ENCODE peak calls at places on chromosome 7, in five cellular contexts. N is A549, U is GM23338, P is tibial nerve, Q is colonic mucosa. I is an unnamed sample. For H3K4me1, the result is how much of the 10 kb centered on the place peaks cover.

GRCh38 chr7:105149827-105150226 is 135.8 kb downstream of the KMT2E start:
- DNase-seq in U (no peak), P (no peak), N (peak), Q (no peak), I (no peak)

GRCh38 chr7:2909471-2910039 is 65.4 kb upstream of the GNA12 start:
- DNase-seq in P (no peak), U (no peak), N (no peak), Q (no peak), I (no peak)

GRCh38 chr7:78983483-78983882 is 470.0 kb downstream of the MAGI2 start:
- DNase-seq in N (no peak), U (no peak), P (no peak), Q (no peak), I (no peak)

GRCh38 chr7:123275036-123275753 is 75.4 kb upstream of the SLC13A1 start:
- DNase-seq in P (no peak), Q (no peak), U (no peak), N (no peak), I (no peak)

GRCh38 chr7:39637963-39638485 is 14.7 kb downstream of the RALA start:
- DNase-seq in U (no peak), Q (no peak), P (no peak), N (no peak), I (no peak)

GRCh38 chr7:35681630-35682029 is 13.3 kb downstream of the HERPUD2 start:
- DNase-seq in N (no peak), P (no peak), U (no peak), Q (no peak), I (no peak)

GRCh38 chr7:80611779-80612178 is 26.7 kb upstream of the CD36 start:
- DNase-seq in U (no peak), P (no peak), Q (no peak), N (no peak), I (peak)

GRCh38 chr7:44415510-44415909 is 74.9 kb downstream of the NUDCD3 start:
- DNase-seq in U (no peak), Q (no peak), N (no peak), P (no peak), I (no peak)

GRCh38 chr7:12494354-12495024 is 76.0 kb upstream of the SCIN start:
- DNase-seq in Q (no peak), P (no peak), N (no peak), U (peak), I (no peak)

GRCh38 chr7:134890246-134891240 is 95.8 kb upstream of the AGBL3 start:
- DNase-seq in N (no peak), Q (no peak), U (no peak), P (no peak), I (peak)

GRCh38 chr7:106346678-106347217 is 62.0 kb upstream of the NAMPT start:
- DNase-seq in N (peak), Q (no peak), U (no peak), P (no peak), I (no peak)

GRCh38 chr7:41705109-41705871 is 2.4 kb upstream of the INHBA start:
- DNase-seq in N (peak), Q (peak), P (peak), U (peak), I (peak)

GRCh38 chr7:149253665-149254064 is 8.3 kb upstream of the ZNF783 start:
- DNase-seq in Q (no peak), P (no peak), N (no peak), U (no peak), I (no peak)

GRCh38 chr7:51009716-51010496 is 227.2 kb upstream of the GRB10 start:
- DNase-seq in P (no peak), U (no peak), N (no peak), Q (no peak), I (no peak)

GRCh38 chr7:50156163-50156562 is 63.1 kb upstream of the ZPBP start:
- DNase-seq in U (no peak), N (no peak), P (no peak), Q (no peak), I (no peak)

GRCh38 chr7:28409716-28410627 is 2.3 kb upstream of the CREB5 start:
- DNase-seq in U (peak), Q (peak), P (peak), N (peak), I (peak)

GRCh38 chr7:70492641-70493040 is 639.3 kb upstream of the GALNT17 start:
- DNase-seq in U (peak), Q (no peak), N (no peak), P (no peak), I (no peak)
- H3K4me1 ChIP-seq in U (under half), Q (under half), N (under half), P (under half), I (under half)

GRCh38 chr7:150969483-150969874 is 8.6 kb downstream of the KCNH2 start:
- DNase-seq in N (no peak), Q (no peak), U (no peak), P (no peak), I (peak)

GRCh38 chr7:150966002-150966401 is 12.1 kb downstream of the KCNH2 start:
- DNase-seq in U (peak), Q (no peak), N (peak), P (no peak), I (peak)

GRCh38 chr7:150967332-150967731 is 10.8 kb downstream of the KCNH2 start:
- DNase-seq in P (no peak), N (no peak), Q (no peak), U (no peak), I (no peak)

GRCh38 chr7:150968698-150969482 is 9.2 kb downstream of the KCNH2 start:
- DNase-seq in Q (no peak), U (no peak), P (no peak), N (no peak), I (peak)

GRCh38 chr7:150968056-150968455 is 10.1 kb downstream of the KCNH2 start:
- DNase-seq in U (no peak), P (no peak), N (no peak), Q (no peak), I (peak)
- H3K4me1 ChIP-seq in U (under half), P (under half), N (under half), Q (under half), I (under half)

DNA sequence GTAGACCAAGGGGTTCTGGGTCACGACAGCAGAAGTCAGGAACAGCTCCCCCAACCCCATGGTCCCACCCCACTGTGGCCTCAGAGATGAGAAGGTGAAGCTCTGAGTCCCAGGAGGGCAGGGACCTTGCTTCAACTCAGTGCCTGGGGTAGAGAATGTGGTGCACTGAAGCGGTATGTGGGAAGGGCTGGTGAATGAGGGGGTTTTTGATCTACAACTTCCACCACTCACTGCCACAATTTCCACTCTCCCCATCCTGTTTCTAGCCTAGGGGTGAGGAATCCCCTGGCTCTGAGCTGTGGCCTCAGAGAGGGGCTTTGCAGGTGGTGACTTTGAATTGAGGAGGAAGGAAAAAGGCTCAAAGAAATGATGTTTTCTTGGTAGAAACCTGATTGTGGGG is 44.9 kb upstream of the TOMM7 start:
- DNase-seq in Q (no peak), P (no peak), U (no peak), N (no peak), I (no peak)
- H3K4me1 ChIP-seq in Q (under half), P (under half), U (under half), N (under half), I (under half)

GRCh38 chr7:90758933-90759562 is 162.9 kb downstream of the CDK14 start:
- DNase-seq in Q (no peak), P (no peak), N (no peak), U (no peak), I (no peak)
- H3K4me1 ChIP-seq in Q (under half), P (under half), N (under half), U (under half), I (under half)

GRCh38 chr7:158864507-158864820 is 8.1 kb downstream of the DYNC2I1 start:
- DNase-seq in P (no peak), U (no peak), Q (no peak), N (no peak), I (no peak)

GRCh38 chr7:158861936-158862704 is 5.8 kb downstream of the DYNC2I1 start:
- DNase-seq in Q (no peak), N (no peak), P (no peak), U (no peak), I (no peak)

GRCh38 chr7:158865462-158865922 is 9.1 kb downstream of the DYNC2I1 start:
- DNase-seq in U (no peak), Q (peak), P (no peak), N (no peak), I (no peak)

GRCh38 chr7:158864833-158865232 is 8.5 kb downstream of the DYNC2I1 start:
- DNase-seq in Q (no peak), U (no peak), N (no peak), P (no peak), I (no peak)

DNA sequence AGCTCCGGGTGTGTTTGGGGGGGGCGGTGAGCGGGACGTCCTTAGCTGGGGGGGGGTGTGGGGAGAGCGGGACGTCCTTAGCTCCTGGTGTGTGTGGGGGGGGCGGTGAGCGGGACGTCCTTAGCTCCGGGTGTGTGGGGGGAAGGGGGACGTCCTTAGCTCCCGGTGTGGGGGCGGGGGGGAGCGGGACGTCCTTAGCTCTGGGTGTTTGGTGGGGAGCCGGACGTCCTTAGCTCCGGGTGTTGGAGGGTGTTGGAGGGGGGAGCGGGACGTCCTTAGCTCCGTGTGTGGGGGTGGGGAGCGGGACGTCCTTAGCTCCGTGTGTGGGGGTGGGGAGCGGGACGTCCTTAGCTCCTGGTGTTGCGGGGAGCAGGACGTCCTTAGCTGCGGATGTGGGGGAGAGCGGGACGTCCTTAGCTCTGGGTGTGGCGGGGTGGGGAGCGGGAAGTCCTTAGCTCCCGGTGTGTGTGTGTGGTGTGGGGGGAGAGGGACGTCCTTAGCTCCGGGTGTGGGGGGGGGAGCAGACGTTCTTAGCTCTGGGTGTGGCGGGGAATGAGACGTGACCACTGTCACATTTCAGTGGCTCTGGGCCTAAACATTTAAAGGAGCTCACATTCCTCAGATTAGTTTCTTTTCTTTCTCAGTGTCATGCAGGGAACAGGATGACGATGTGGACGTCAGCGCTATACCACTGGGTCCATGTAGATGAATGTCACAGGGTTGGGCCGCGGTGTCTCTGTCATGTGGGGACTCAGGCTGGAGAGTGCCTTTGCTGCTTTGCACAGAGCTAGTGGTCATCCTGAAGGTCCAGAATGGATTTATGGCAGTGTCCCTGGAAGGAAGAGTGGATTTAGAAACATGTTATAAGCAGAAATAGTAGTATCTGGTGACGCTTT is 7.5 kb downstream of the DYNC2I1 start:
- DNase-seq in Q (peak), P (peak), N (peak), U (peak), I (peak)
- H3K4me1 ChIP-seq in Q (under half), P (under half), N (under half), U (under half), I (under half)

GRCh38 chr7:87155788-87156187 is 3.5 kb downstream of the DMTF1 start:
- DNase-seq in P (no peak), N (no peak), Q (no peak), U (no peak), I (no peak)

GRCh38 chr7:87154569-87154968 is 2.3 kb downstream of the DMTF1 start:
- DNase-seq in P (no peak), U (no peak), Q (no peak), N (no peak), I (no peak)

GRCh38 chr7:87152897-87153641 is 816 bp downstream of the DMTF1 start:
- DNase-seq in U (peak), N (peak), P (peak), Q (peak), I (peak)

GRCh38 chr7:87152112-87152896 is at the start of gene DMTF1:
- DNase-seq in P (peak), N (peak), Q (peak), U (peak), I (peak)

DNA sequence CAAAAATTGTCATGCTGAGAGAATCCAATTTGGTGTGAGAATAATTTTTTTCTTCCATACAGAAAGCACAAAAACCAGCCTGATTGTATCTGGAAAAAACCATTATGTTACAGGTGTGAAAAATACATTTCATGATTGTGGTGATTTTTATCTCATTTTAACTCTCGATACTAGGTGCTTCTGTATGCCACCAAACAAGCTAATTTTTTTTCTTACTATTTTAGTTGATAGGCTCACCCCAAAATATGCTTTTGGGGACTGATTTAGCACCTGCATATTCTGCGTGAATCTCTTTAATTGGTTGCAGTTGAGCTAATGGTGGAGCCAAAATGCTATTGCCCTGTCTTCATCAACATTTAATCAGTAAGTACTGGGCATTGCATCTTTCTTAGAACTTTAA is 1.9 kb downstream of the DMTF1 start:
- DNase-seq in N (no peak), U (no peak), P (no peak), Q (no peak), I (no peak)
- H3K4me1 ChIP-seq in N (under half), U (under half), P (under half), Q (under half), I (under half)